ENCODE peak calls at places on chromosomes 13 and 19, in four cellular contexts. V, K, J and A are unnamed samples.

GRCh38 chr19:3366104-3366760 is at the start of gene NFIC:
- DNase-seq in V (peak; percentile 87), K (peak; percentile 71), J (peak; percentile 84), A (peak; percentile 78)

GRCh38 chr13:35833571-35834305 is 297.4 kb downstream of the DCLK1 start:
- DNase-seq in V (no peak), K (no peak), J (no peak), A (no peak)

GRCh38 chr13:44523176-44524017 is 52.7 kb downstream of the TSC22D1 start:
- DNase-seq in V (peak; percentile 61), K (no peak), J (no peak), A (no peak)

GRCh38 chr19:13803038-13803437 is 7.8 kb downstream of the ZSWIM4 start:
- DNase-seq in V (no peak), K (no peak), J (no peak), A (peak; percentile 77)

GRCh38 chr19:44303976-44304568 is 753 bp downstream of the ZNF235 start:
- DNase-seq in V (peak; percentile 25), K (peak; percentile 12), J (peak; percentile 16), A (no peak)

GRCh38 chr13:45162821-45163220 is 38.0 kb downstream of the KCTD4 start:
- DNase-seq in V (peak; percentile 51), K (no peak), J (no peak), A (no peak)

GRCh38 chr19:53537523-53538377 is at the start of gene ZNF331:
- DNase-seq in V (peak; percentile 86), K (peak; percentile 84), J (peak; percentile 88), A (peak; percentile 83)

GRCh38 chr13:102704238-102704750 is 9.4 kb upstream of the METTL21C start:
- DNase-seq in V (no peak), K (no peak), J (no peak), A (no peak)

GRCh38 chr19:51398096-51398704 is 7.8 kb upstream of the C19orf84 start:
- DNase-seq in V (peak; percentile 49), K (no peak), J (no peak), A (no peak)

GRCh38 chr13:25699056-25699455 is 327.3 kb downstream of the ATP8A2 start:
- DNase-seq in V (no peak), K (no peak), J (no peak), A (no peak)

GRCh38 chr19:50562996-50563395 is 5.2 kb downstream of the LRRC4B start:
- DNase-seq in V (no peak), K (no peak), J (no peak), A (no peak)

GRCh38 chr13:110705356-110705825 is 525 bp downstream of the CARS2 start:
- DNase-seq in V (no peak), K (no peak), J (no peak), A (no peak)

GRCh38 chr13:113166681-113167080 is 8.2 kb downstream of the PROZ start:
- DNase-seq in V (no peak), K (peak; percentile 46), J (no peak), A (no peak)

GRCh38 chr13:49810825-49811526 is 18.5 kb upstream of the KPNA3 start:
- DNase-seq in V (peak; percentile 43), K (no peak), J (no peak), A (no peak)

GRCh38 chr19:3387645-3388589 is 21.5 kb downstream of the NFIC start:
- DNase-seq in V (peak; percentile 68), K (peak; percentile 89), J (peak; percentile 86), A (peak; percentile 93)

GRCh38 chr19:38975861-38976271 is 324 bp upstream of the FBXO17 start:
- DNase-seq in V (peak; percentile 92), K (no peak), J (peak; percentile 76), A (no peak)

GRCh38 chr13:105991622-105992254 is 543.7 kb downstream of the EFNB2 start:
- DNase-seq in V (peak; percentile 30), K (no peak), J (no peak), A (peak; percentile 61)

GRCh38 chr19:6060600-6061391 is 49.5 kb downstream of the RFX2 start:
- DNase-seq in V (no peak), K (no peak), J (no peak), A (no peak)

GRCh38 chr19:45385392-45386221 is 15.2 kb upstream of the ERCC2 start:
- DNase-seq in V (no peak), K (no peak), J (no peak), A (no peak)

GRCh38 chr19:33376931-33377557 is 3.5 kb downstream of the CEBPG start:
- DNase-seq in V (peak; percentile 66), K (peak; percentile 60), J (no peak), A (peak; percentile 41)

GRCh38 chr13:70668293-70668692 is 560.0 kb upstream of the KLHL1 start:
- DNase-seq in V (no peak), K (no peak), J (no peak), A (no peak)

GRCh38 chr13:30727491-30728350 is 7.6 kb upstream of the ALOX5AP start:
- DNase-seq in V (no peak), K (no peak), J (no peak), A (no peak)

GRCh38 chr19:7943444-7944176 is at the start of gene TIMM44:
- DNase-seq in V (peak; percentile 98), K (peak; percentile 99), J (peak; percentile 98), A (peak; percentile 99)

GRCh38 chr13:83077499-83077898 is 804.8 kb downstream of the SLITRK1 start:
- DNase-seq in V (no peak), K (no peak), J (no peak), A (no peak)

GRCh38 chr19:46860846-46861690 is at the start of gene ARHGAP35:
- DNase-seq in V (no peak), K (peak; percentile 43), J (peak; percentile 81), A (no peak)

GRCh38 chr19:54478677-54479266 is 5.7 kb upstream of the CDC42EP5 start:
- DNase-seq in V (peak; percentile 73), K (no peak), J (no peak), A (no peak)

GRCh38 chr13:30049692-30050091 is 199.3 kb upstream of the UBL3 start:
- DNase-seq in V (no peak), K (no peak), J (no peak), A (no peak)

GRCh38 chr13:49297338-49297737 is 49.6 kb downstream of the CDADC1 start:
- DNase-seq in V (no peak), K (no peak), J (no peak), A (no peak)

GRCh38 chr13:28805193-28805819 is 14.8 kb upstream of the MTUS2 start:
- DNase-seq in V (peak; percentile 44), K (no peak), J (no peak), A (no peak)

GRCh38 chr13:92355213-92355612 is 871.4 kb upstream of the GPC6 start:
- DNase-seq in V (peak; percentile 2), K (peak; percentile 25), J (no peak), A (no peak)

GRCh38 chr19:38788478-38789243 is at the start of gene LGALS7B:
- DNase-seq in V (no peak), K (no peak), J (no peak), A (no peak)

GRCh38 chr13:30585748-30586262 is 31.9 kb upstream of the USPL1 start:
- DNase-seq in V (no peak), K (no peak), J (no peak), A (no peak)

GRCh38 chr19:14048439-14049153 is 13.3 kb downstream of the PALM3 start:
- DNase-seq in V (peak; percentile 44), K (peak; percentile 72), J (no peak), A (peak; percentile 65)

GRCh38 chr19:33239223-33239975 is 13.7 kb upstream of the SLC7A10 start:
- DNase-seq in V (no peak), K (no peak), J (no peak), A (no peak)

GRCh38 chr13:33284016-33284415 is 1.5 kb downstream of the STARD13 start:
- DNase-seq in V (no peak), K (no peak), J (no peak), A (no peak)

GRCh38 chr13:33287142-33287882 is 1.8 kb upstream of the STARD13 start:
- DNase-seq in V (no peak), K (no peak), J (no peak), A (no peak)

GRCh38 chr13:33284916-33285315 is 639 bp downstream of the STARD13 start:
- DNase-seq in V (no peak), K (no peak), J (no peak), A (no peak)

GRCh38 chr13:33286143-33286542 is 588 bp upstream of the STARD13 start:
- DNase-seq in V (no peak), K (no peak), J (no peak), A (no peak)

GRCh38 chr13:33285420-33286124 is at the start of gene STARD13:
- DNase-seq in V (peak; percentile 84), K (peak; percentile 93), J (peak; percentile 92), A (peak; percentile 92)
- TF ChIP-seq EP300 in V (no peak), K (no peak), J (peak; percentile 15), A (no peak)

GRCh38 chr19:30450945-30451344 is 78.8 kb downstream of the ZNF536 start:
- DNase-seq in V (no peak), K (no peak), J (peak; percentile 29), A (no peak)
- H3K4me3 ChIP-seq in V (no peak overlapping the region), K (peak overlapping the region; percentile 14), J (peak overlapping the region; percentile 24), A (peak overlapping the region; percentile 17)

GRCh38 chr13:20945952-20946383 is 43.4 kb upstream of the XPO4 start:
- DNase-seq in V (no peak), K (peak; percentile 22), J (no peak), A (no peak)
- H3K4me1 ChIP-seq in V (peaks cover 4% of the 10 kb centered on the region), K (no peaks in the 10 kb centered on the region), J (no peaks in the 10 kb centered on the region), A (peaks cover 7% of the 10 kb centered on the region)

GRCh38 chr19:42269518-42270345 is 680 bp downstream of the CIC start:
- DNase-seq in V (no peak), K (no peak), J (peak; percentile 59), A (no peak)
- TF ChIP-seq EP300 in V (no peak), K (no peak), J (no peak), A (no peak)

DNA sequence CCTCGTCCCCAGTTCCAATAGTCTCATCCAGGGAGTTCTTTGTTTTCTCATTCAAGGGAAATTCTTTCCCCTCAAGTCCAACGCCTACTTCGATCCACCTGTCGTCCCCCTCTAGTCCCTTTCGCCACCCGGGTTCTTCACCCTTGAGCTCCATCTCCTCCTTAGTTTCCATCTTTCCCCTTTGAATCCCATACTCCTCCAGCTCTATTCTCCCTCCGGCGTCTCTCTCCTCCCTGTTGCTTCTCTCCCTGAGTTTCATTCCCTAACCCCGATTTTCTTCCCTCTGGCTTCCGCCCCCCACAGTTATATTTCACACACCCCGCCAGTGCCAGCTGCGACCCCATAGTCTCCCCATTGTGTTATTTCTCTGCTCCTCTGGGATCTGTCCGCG is 628 bp upstream of the SLC17A7 start:
- DNase-seq in V (no peak), K (no peak), J (no peak), A (no peak)
- H3K4me3 ChIP-seq in V (peak overlapping the region; percentile 79), K (no peak overlapping the region), J (no peak overlapping the region), A (no peak overlapping the region)

GRCh38 chr13:99004931-99005330 is 27.1 kb upstream of the DOCK9 start:
- DNase-seq in V (no peak), K (no peak), J (no peak), A (no peak)
- H3K4me1 ChIP-seq in V (peaks cover 8% of the 10 kb centered on the region), K (no peaks in the 10 kb centered on the region), J (peaks cover 4% of the 10 kb centered on the region), A (peaks cover 3% of the 10 kb centered on the region)